ENCODE peak calls at places on chromosome 7, in ten cellular contexts. One of them, this sample, is unnamed.

GRCh38 chr7:82605247-82605864 is 161.8 kb upstream of the CACNA2D1 start:
- DNase-seq in IMR-90: peak
- DNase-seq in neuronal stem cell: peak
- DNase-seq in GM12878: no peak
- DNase-seq in endothelial cell of umbilical vein: peak
- DNase-seq in mesendoderm: peak
- DNase-seq in neural progenitor cell: peak
- DNase-seq in endodermal cell: peak
- DNase-seq in keratinocyte: peak
- DNase-seq in HepG2: peak
- DNase-seq in this sample: peak

GRCh38 chr7:36430171-36430570 is 40.5 kb downstream of the ANLN start:
- DNase-seq in endodermal cell: no peak
- DNase-seq in GM12878: no peak
- DNase-seq in keratinocyte: no peak
- DNase-seq in mesendoderm: no peak
- DNase-seq in neuronal stem cell: no peak
- DNase-seq in IMR-90: peak
- DNase-seq in HepG2: no peak
- DNase-seq in neural progenitor cell: no peak
- DNase-seq in endothelial cell of umbilical vein: no peak
- DNase-seq in this sample: no peak

GRCh38 chr7:131027287-131027773 is 293.3 kb upstream of the KLF14 start:
- DNase-seq in mesendoderm: no peak
- DNase-seq in GM12878: no peak
- DNase-seq in IMR-90: peak
- DNase-seq in endothelial cell of umbilical vein: no peak
- DNase-seq in endodermal cell: peak
- DNase-seq in neural progenitor cell: no peak
- DNase-seq in neuronal stem cell: no peak
- DNase-seq in HepG2: no peak
- DNase-seq in keratinocyte: no peak
- DNase-seq in this sample: peak

GRCh38 chr7:2384354-2385243 is 18.8 kb upstream of the CHST12 start:
- DNase-seq in endodermal cell: peak
- DNase-seq in neural progenitor cell: peak
- DNase-seq in HepG2: no peak
- DNase-seq in mesendoderm: no peak
- DNase-seq in keratinocyte: no peak
- DNase-seq in neuronal stem cell: no peak
- DNase-seq in endothelial cell of umbilical vein: no peak
- DNase-seq in IMR-90: no peak
- DNase-seq in GM12878: no peak
- DNase-seq in this sample: no peak

GRCh38 chr7:55365680-55366460 is 733 bp downstream of the LANCL2 start:
- DNase-seq in keratinocyte: no peak
- DNase-seq in mesendoderm: peak
- DNase-seq in endothelial cell of umbilical vein: peak
- DNase-seq in IMR-90: peak
- DNase-seq in GM12878: peak
- DNase-seq in neuronal stem cell: peak
- DNase-seq in HepG2: peak
- DNase-seq in neural progenitor cell: peak
- DNase-seq in endodermal cell: peak
- DNase-seq in this sample: peak

GRCh38 chr7:92246363-92247101 is 758 bp downstream of the ANKIB1 start:
- DNase-seq in neural progenitor cell: peak
- DNase-seq in HepG2: no peak
- DNase-seq in keratinocyte: no peak
- DNase-seq in IMR-90: peak
- DNase-seq in endodermal cell: peak
- DNase-seq in GM12878: no peak
- DNase-seq in mesendoderm: peak
- DNase-seq in endothelial cell of umbilical vein: peak
- DNase-seq in neuronal stem cell: no peak
- DNase-seq in this sample: peak

GRCh38 chr7:12139421-12139820 is 71.7 kb upstream of the TMEM106B start:
- DNase-seq in endothelial cell of umbilical vein: no peak
- DNase-seq in keratinocyte: no peak
- DNase-seq in neural progenitor cell: no peak
- DNase-seq in mesendoderm: no peak
- DNase-seq in IMR-90: no peak
- DNase-seq in neuronal stem cell: no peak
- DNase-seq in HepG2: no peak
- DNase-seq in endodermal cell: no peak
- DNase-seq in GM12878: no peak
- DNase-seq in this sample: no peak

GRCh38 chr7:142412551-142413193 is 154.8 kb upstream of the PRSS58 start:
- DNase-seq in endothelial cell of umbilical vein: peak
- DNase-seq in neural progenitor cell: peak
- DNase-seq in IMR-90: peak
- DNase-seq in endodermal cell: peak
- DNase-seq in mesendoderm: peak
- DNase-seq in neuronal stem cell: peak
- DNase-seq in GM12878: no peak
- DNase-seq in HepG2: peak
- DNase-seq in keratinocyte: peak
- DNase-seq in this sample: peak

GRCh38 chr7:98728555-98728954 is 111.5 kb downstream of the NPTX2 start:
- DNase-seq in endothelial cell of umbilical vein: no peak
- DNase-seq in HepG2: no peak
- DNase-seq in mesendoderm: no peak
- DNase-seq in neural progenitor cell: no peak
- DNase-seq in IMR-90: no peak
- DNase-seq in keratinocyte: no peak
- DNase-seq in neuronal stem cell: no peak
- DNase-seq in endodermal cell: no peak
- DNase-seq in GM12878: no peak
- DNase-seq in this sample: no peak

GRCh38 chr7:81846398-81846797 is 76.6 kb upstream of the HGF start:
- DNase-seq in keratinocyte: no peak
- DNase-seq in GM12878: peak
- DNase-seq in IMR-90: peak
- DNase-seq in neural progenitor cell: no peak
- DNase-seq in HepG2: no peak
- DNase-seq in neuronal stem cell: no peak
- DNase-seq in endothelial cell of umbilical vein: peak
- DNase-seq in mesendoderm: peak
- DNase-seq in endodermal cell: no peak
- DNase-seq in this sample: no peak

GRCh38 chr7:26653430-26653911 is 210.9 kb downstream of the SKAP2 start:
- DNase-seq in neural progenitor cell: no peak
- DNase-seq in IMR-90: no peak
- DNase-seq in mesendoderm: no peak
- DNase-seq in neuronal stem cell: no peak
- DNase-seq in keratinocyte: no peak
- DNase-seq in endodermal cell: no peak
- DNase-seq in endothelial cell of umbilical vein: peak
- DNase-seq in GM12878: no peak
- DNase-seq in HepG2: no peak
- DNase-seq in this sample: no peak

GRCh38 chr7:30912986-30913671 is 1.5 kb downstream of the AQP1 start:
- DNase-seq in keratinocyte: no peak
- DNase-seq in mesendoderm: no peak
- DNase-seq in endodermal cell: peak
- DNase-seq in neuronal stem cell: no peak
- DNase-seq in neural progenitor cell: no peak
- DNase-seq in endothelial cell of umbilical vein: no peak
- DNase-seq in IMR-90: no peak
- DNase-seq in HepG2: no peak
- DNase-seq in GM12878: no peak
- DNase-seq in this sample: no peak
- H3K9ac ChIP-seq in keratinocyte: no peak
- H3K9ac ChIP-seq in mesendoderm: no peak
- H3K9ac ChIP-seq in endodermal cell: no peak
- H3K9ac ChIP-seq in neuronal stem cell: peak
- H3K9ac ChIP-seq in neural progenitor cell: no peak
- H3K9ac ChIP-seq in endothelial cell of umbilical vein: no peak
- H3K9ac ChIP-seq in IMR-90: no peak
- H3K9ac ChIP-seq in HepG2: no peak
- H3K9ac ChIP-seq in GM12878: no peak
- H3K9ac ChIP-seq in this sample: no peak

GRCh38 chr7:50227623-50228618 is 76.6 kb upstream of the IKZF1 start:
- DNase-seq in neuronal stem cell: no peak
- DNase-seq in keratinocyte: no peak
- DNase-seq in HepG2: no peak
- DNase-seq in GM12878: no peak
- DNase-seq in neural progenitor cell: no peak
- DNase-seq in mesendoderm: no peak
- DNase-seq in endothelial cell of umbilical vein: no peak
- DNase-seq in endodermal cell: no peak
- DNase-seq in IMR-90: no peak
- DNase-seq in this sample: no peak

GRCh38 chr7:50221028-50221427 is 83.5 kb upstream of the IKZF1 start:
- DNase-seq in neuronal stem cell: no peak
- DNase-seq in HepG2: no peak
- DNase-seq in neural progenitor cell: no peak
- DNase-seq in endothelial cell of umbilical vein: no peak
- DNase-seq in IMR-90: no peak
- DNase-seq in mesendoderm: no peak
- DNase-seq in keratinocyte: no peak
- DNase-seq in GM12878: no peak
- DNase-seq in endodermal cell: no peak
- DNase-seq in this sample: no peak

GRCh38 chr7:50229964-50230363 is 74.6 kb upstream of the IKZF1 start:
- DNase-seq in GM12878: no peak
- DNase-seq in keratinocyte: no peak
- DNase-seq in endothelial cell of umbilical vein: no peak
- DNase-seq in mesendoderm: peak
- DNase-seq in IMR-90: peak
- DNase-seq in HepG2: no peak
- DNase-seq in neural progenitor cell: peak
- DNase-seq in neuronal stem cell: no peak
- DNase-seq in endodermal cell: no peak
- DNase-seq in this sample: no peak

GRCh38 chr7:50226139-50226538 is 78.4 kb upstream of the IKZF1 start:
- DNase-seq in IMR-90: no peak
- DNase-seq in HepG2: no peak
- DNase-seq in neural progenitor cell: no peak
- DNase-seq in keratinocyte: no peak
- DNase-seq in neuronal stem cell: no peak
- DNase-seq in endothelial cell of umbilical vein: no peak
- DNase-seq in GM12878: no peak
- DNase-seq in mesendoderm: no peak
- DNase-seq in endodermal cell: no peak
- DNase-seq in this sample: no peak

DNA sequence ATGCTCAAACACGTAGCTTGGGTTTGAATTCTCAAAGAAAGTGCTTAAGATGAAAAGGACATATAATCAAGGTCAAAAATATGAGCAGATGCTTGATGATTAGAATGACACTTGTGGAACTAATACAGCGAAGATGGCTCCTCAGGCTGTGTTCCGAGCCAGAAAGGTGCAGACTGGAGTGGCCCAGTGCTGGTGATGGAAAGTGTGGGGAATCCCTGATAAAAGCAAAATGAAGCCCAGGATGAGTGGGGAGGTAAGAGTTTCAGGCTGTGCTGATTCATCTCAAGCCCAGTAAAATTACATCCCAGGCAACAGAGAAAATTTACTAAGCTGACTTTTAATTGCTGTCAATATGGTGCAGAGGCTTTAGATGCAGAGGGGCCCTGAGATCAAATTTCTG is 77.8 kb upstream of the IKZF1 start:
- DNase-seq in IMR-90: no peak
- DNase-seq in mesendoderm: no peak
- DNase-seq in HepG2: no peak
- DNase-seq in endodermal cell: no peak
- DNase-seq in keratinocyte: no peak
- DNase-seq in neural progenitor cell: no peak
- DNase-seq in endothelial cell of umbilical vein: no peak
- DNase-seq in neuronal stem cell: no peak
- DNase-seq in GM12878: no peak
- DNase-seq in this sample: no peak
- H3K4me3 ChIP-seq in IMR-90: no peak
- H3K4me3 ChIP-seq in mesendoderm: no peak
- H3K4me3 ChIP-seq in HepG2: no peak
- H3K4me3 ChIP-seq in endodermal cell: no peak
- H3K4me3 ChIP-seq in keratinocyte: no peak
- H3K4me3 ChIP-seq in neural progenitor cell: no peak
- H3K4me3 ChIP-seq in endothelial cell of umbilical vein: no peak
- H3K4me3 ChIP-seq in neuronal stem cell: no peak
- H3K4me3 ChIP-seq in GM12878: no peak
- H3K4me3 ChIP-seq in this sample: no peak

DNA sequence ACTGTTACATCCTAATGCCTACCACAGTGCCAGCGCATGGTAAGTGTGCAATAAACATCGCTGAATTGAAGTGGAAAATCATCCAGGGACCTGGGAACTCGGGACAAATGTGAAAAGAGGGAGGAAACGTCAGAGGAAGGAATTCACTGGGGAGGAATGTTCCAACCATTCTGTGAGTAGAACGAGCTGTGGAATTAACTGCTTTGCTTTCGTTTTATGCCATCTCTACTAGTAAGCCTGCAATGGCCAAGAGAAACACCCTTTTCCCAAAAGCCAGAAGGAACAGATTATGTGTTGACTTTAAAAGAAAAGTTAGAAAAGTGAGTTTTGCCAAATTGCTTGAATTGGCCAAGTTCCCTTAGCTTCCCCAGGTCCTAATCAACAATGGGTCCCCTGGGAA is 1044.9 kb downstream of the TYW1 start:
- DNase-seq in HepG2: no peak
- DNase-seq in mesendoderm: no peak
- DNase-seq in keratinocyte: no peak
- DNase-seq in neuronal stem cell: no peak
- DNase-seq in endodermal cell: no peak
- DNase-seq in endothelial cell of umbilical vein: no peak
- DNase-seq in neural progenitor cell: no peak
- DNase-seq in IMR-90: no peak
- DNase-seq in GM12878: no peak
- DNase-seq in this sample: no peak
- H3K9ac ChIP-seq in HepG2: no peak
- H3K9ac ChIP-seq in mesendoderm: no peak
- H3K9ac ChIP-seq in keratinocyte: no peak
- H3K9ac ChIP-seq in neuronal stem cell: no peak
- H3K9ac ChIP-seq in endodermal cell: no peak
- H3K9ac ChIP-seq in endothelial cell of umbilical vein: no peak
- H3K9ac ChIP-seq in neural progenitor cell: no peak
- H3K9ac ChIP-seq in IMR-90: no peak
- H3K9ac ChIP-seq in GM12878: no peak
- H3K9ac ChIP-seq in this sample: no peak

DNA sequence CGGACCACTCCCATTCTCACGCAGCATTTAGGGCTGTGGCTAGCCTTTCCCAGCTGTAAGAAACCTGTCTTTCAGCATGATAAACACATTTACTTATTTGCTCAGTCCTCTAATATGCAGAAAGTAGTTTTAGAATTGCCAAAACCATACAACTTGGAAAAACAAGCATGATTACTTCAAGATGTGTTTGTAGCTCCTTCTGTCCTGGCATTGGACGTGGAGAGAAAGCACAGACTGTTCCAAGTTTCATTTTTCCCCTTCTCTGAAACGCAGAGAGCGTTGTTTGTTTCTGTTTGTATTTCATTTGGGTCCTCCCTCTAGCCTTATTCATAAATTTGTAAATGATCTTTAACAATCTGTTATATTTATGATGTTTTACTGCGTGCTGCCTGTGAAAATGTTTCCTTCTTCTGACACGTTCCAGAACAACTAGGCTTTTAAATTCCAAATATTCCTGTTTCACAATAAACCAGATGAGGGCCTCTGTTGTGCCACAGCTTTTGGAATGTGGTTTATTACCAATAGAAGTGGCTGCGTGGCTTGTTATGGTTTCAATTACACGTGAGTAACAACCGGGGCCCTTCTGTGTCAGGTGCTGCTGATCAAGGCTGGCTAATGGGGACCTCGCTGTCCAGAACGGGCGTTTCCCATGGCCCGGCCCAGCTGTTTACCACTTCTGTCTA is 26.1 kb downstream of the MNX1 start:
- DNase-seq in neuronal stem cell: no peak
- DNase-seq in endodermal cell: no peak
- DNase-seq in keratinocyte: no peak
- DNase-seq in neural progenitor cell: no peak
- DNase-seq in IMR-90: peak
- DNase-seq in GM12878: no peak
- DNase-seq in mesendoderm: no peak
- DNase-seq in endothelial cell of umbilical vein: no peak
- DNase-seq in HepG2: no peak
- DNase-seq in this sample: no peak
- H3K4me3 ChIP-seq in neuronal stem cell: no peak
- H3K4me3 ChIP-seq in endodermal cell: no peak
- H3K4me3 ChIP-seq in keratinocyte: no peak
- H3K4me3 ChIP-seq in neural progenitor cell: no peak
- H3K4me3 ChIP-seq in IMR-90: no peak
- H3K4me3 ChIP-seq in GM12878: no peak
- H3K4me3 ChIP-seq in mesendoderm: no peak
- H3K4me3 ChIP-seq in endothelial cell of umbilical vein: no peak
- H3K4me3 ChIP-seq in HepG2: no peak
- H3K4me3 ChIP-seq in this sample: no peak

This sample was measured in DND-41.